ENCODE peak calls at places on chromosomes 1 and 21, in nine cellular contexts. U is left ventricle myocardium inferior, I is colonic mucosa, V is fibroblast of lung, W is lower lobe of right lung, D is esophagus squamous epithelium, R is mammary epithelial cell, K is GM23338, J is OCI-LY7. S is an unnamed sample. For H3K4me1, the result is how much of the 10 kb centered on the place peaks cover.

GRCh38 chr1:92961896-92962752 is 862 bp upstream of the DIPK1A start:
- DNase-seq in U (peak), I (peak), V (peak), W (no peak), D (no peak), R (peak), K (peak), J (peak), S (peak)

GRCh38 chr1:48581256-48581655 is 109.3 kb upstream of the SPATA6 start:
- DNase-seq in U (no peak), I (no peak), V (no peak), W (no peak), D (no peak), R (no peak), K (no peak), J (no peak), S (no peak)

GRCh38 chr1:184664042-184664659 is 90.5 kb downstream of the EDEM3 start:
- DNase-seq in U (peak), I (peak), V (peak), W (peak), D (no peak), R (peak), K (peak), J (no peak), S (peak)

GRCh38 chr1:240492832-240493440 is 119.0 kb downstream of the GREM2 start:
- DNase-seq in U (no peak), I (peak), V (peak), W (peak), D (no peak), R (no peak), K (peak), J (no peak), S (no peak)

GRCh38 chr1:28897789-28898188 is 16.6 kb upstream of the EPB41 start:
- DNase-seq in U (no peak), I (no peak), V (no peak), W (no peak), D (no peak), R (no peak), K (no peak), J (no peak), S (no peak)

GRCh38 chr1:20578062-20578461 is 10.8 kb upstream of the CDA start:
- DNase-seq in U (no peak), I (no peak), V (peak), W (no peak), D (no peak), R (peak), K (no peak), J (no peak), S (peak)

GRCh38 chr1:201258763-201259230 is 24.5 kb upstream of the PKP1 start:
- DNase-seq in U (no peak), I (no peak), V (no peak), W (no peak), D (no peak), R (no peak), K (no peak), J (no peak), S (no peak)

GRCh38 chr1:208209286-208209685 is 34.9 kb downstream of the PLXNA2 start:
- DNase-seq in U (no peak), I (no peak), V (no peak), W (no peak), D (no peak), R (peak), K (no peak), J (no peak), S (peak)

GRCh38 chr1:91553196-91553595 is 52.5 kb downstream of the CDC7 start:
- DNase-seq in U (no peak), I (no peak), V (peak), W (no peak), D (no peak), R (peak), K (no peak), J (no peak), S (no peak)

GRCh38 chr1:201119206-201119814 is 7.1 kb upstream of the CACNA1S start:
- DNase-seq in U (no peak), I (peak), V (peak), W (no peak), D (no peak), R (no peak), K (peak), J (peak), S (no peak)

GRCh38 chr1:11134352-11135266 is 34.9 kb upstream of the EXOSC10 start:
- DNase-seq in U (no peak), I (no peak), V (peak), W (no peak), D (no peak), R (peak), K (no peak), J (no peak), S (peak)

GRCh38 chr1:36771222-36771621 is 263.1 kb downstream of the GRIK3 start:
- DNase-seq in U (no peak), I (no peak), V (no peak), W (no peak), D (no peak), R (no peak), K (peak), J (no peak), S (no peak)

GRCh38 chr1:97365026-97365425 is 555.8 kb downstream of the DPYD start:
- DNase-seq in U (no peak), I (no peak), V (peak), W (no peak), D (no peak), R (peak), K (no peak), J (no peak), S (peak)

GRCh38 chr1:202237052-202237451 is 43.5 kb downstream of the LGR6 start:
- DNase-seq in U (no peak), I (no peak), V (no peak), W (no peak), D (no peak), R (peak), K (peak), J (peak), S (no peak)

GRCh38 chr1:27496604-27497155 is 6.7 kb upstream of the WASF2 start:
- DNase-seq in U (peak), I (no peak), V (peak), W (no peak), D (no peak), R (no peak), K (peak), J (no peak), S (no peak)

GRCh38 chr1:170831276-170831675 is 104.1 kb upstream of the MROH9 start:
- DNase-seq in U (no peak), I (no peak), V (no peak), W (no peak), D (no peak), R (no peak), K (no peak), J (no peak), S (no peak)

GRCh38 chr1:171623651-171624331 is 1.7 kb downstream of the MYOCOS start:
- DNase-seq in U (no peak), I (no peak), V (no peak), W (no peak), D (no peak), R (no peak), K (peak), J (no peak), S (no peak)

GRCh38 chr21:25956993-25957714 is 213.4 kb downstream of the APP start:
- DNase-seq in U (no peak), I (no peak), V (peak), W (no peak), D (no peak), R (peak), K (no peak), J (no peak), S (peak)

GRCh38 chr1:43861985-43862735 is 71.4 kb upstream of the ARTN start:
- DNase-seq in U (no peak), I (no peak), V (no peak), W (no peak), D (no peak), R (no peak), K (no peak), J (no peak), S (no peak)

GRCh38 chr1:81670286-81670685 is 130.4 kb upstream of the ADGRL2 start:
- DNase-seq in U (peak), I (peak), V (peak), W (peak), D (no peak), R (peak), K (no peak), J (no peak), S (peak)

GRCh38 chr1:7223334-7224080 is 438.3 kb downstream of the CAMTA1 start:
- DNase-seq in U (no peak), I (no peak), V (peak), W (no peak), D (no peak), R (peak), K (no peak), J (no peak), S (peak)

GRCh38 chr1:156592910-156593732 is 1.5 kb downstream of the NAXE start:
- DNase-seq in U (no peak), I (no peak), V (peak), W (no peak), D (no peak), R (no peak), K (no peak), J (peak), S (no peak)

GRCh38 chr1:198674009-198674408 is 35.2 kb downstream of the PTPRC start:
- DNase-seq in U (no peak), I (no peak), V (no peak), W (no peak), D (no peak), R (no peak), K (no peak), J (no peak), S (no peak)

GRCh38 chr1:36821386-36821785 is 212.9 kb downstream of the GRIK3 start:
- DNase-seq in U (no peak), I (no peak), V (no peak), W (no peak), D (no peak), R (no peak), K (no peak), J (no peak), S (no peak)

GRCh38 chr1:208857471-208857870 is 613.3 kb upstream of the PLXNA2 start:
- DNase-seq in U (no peak), I (no peak), V (no peak), W (no peak), D (no peak), R (no peak), K (no peak), J (no peak), S (peak)

GRCh38 chr1:45260244-45260643 is 53.8 kb upstream of the ZSWIM5 start:
- DNase-seq in U (no peak), I (no peak), V (no peak), W (no peak), D (no peak), R (no peak), K (no peak), J (no peak), S (no peak)

GRCh38 chr1:243638186-243638585 is 211.9 kb downstream of the AKT3 start:
- DNase-seq in U (no peak), I (no peak), V (no peak), W (no peak), D (no peak), R (no peak), K (no peak), J (no peak), S (no peak)
- TF ChIP-seq CTCF in U (no peak), I (no peak), V (no peak), W (no peak), D (no peak), R (no peak), K (no peak), J (no peak), S (no peak)

DNA sequence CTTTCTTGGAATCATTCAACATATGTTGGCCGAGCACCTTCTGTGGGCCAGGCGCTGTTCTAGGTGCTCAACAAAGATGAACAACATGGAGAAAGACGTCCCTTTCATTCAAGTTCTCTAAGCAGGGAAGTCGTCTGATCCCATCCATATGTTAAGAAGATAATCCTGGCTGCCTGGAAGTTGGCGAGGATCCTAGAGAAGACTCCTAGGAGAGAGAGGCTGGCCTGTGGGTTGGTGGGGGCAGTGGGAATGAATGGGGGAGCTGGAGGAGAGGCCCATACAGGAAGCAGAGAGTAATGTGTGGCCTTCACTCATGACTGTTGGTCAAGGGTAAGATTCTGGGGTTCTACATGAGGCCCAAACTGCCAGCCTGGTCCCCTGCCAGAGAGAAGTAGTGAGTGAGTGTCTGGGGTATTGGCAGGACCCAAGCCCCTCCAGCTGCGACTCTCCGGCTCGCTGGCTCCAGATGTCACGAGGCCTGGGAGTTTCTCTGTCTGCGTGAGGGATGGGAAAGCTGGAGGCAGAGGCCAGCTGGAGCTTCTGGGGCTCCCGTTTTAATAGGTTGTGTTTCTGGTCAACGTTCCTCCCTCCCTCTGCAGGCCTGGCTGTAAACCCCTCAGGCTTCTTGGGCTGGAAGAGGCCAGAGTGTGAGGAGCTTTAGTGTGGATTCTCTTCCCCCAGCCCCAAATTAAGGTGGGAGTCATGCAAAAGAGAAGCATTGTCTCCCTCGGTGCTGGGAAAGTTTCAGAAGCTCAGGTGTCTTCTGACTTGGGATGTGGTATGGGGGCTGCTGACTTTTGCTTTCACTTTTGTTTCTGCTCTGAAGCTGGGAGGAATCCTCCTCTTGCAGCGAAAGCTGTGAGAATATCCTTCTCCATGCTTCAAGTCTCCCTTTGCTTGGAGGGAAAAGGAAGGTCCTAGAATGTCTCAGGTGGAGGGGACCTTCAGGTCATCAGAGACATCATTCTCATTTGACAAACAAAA is 2.5 kb downstream of the TMEM51 start:
- DNase-seq in U (no peak), I (no peak), V (no peak), W (no peak), D (no peak), R (no peak), K (no peak), J (peak), S (no peak)
- H3K4me1 ChIP-seq in U (half or more), I (under half), V (under half), W (half or more), D (under half), R (under half), K (under half), J (under half), S (under half)

GRCh38 chr1:51663721-51664120 is 46.8 kb downstream of the OSBPL9 start:
- DNase-seq in U (no peak), I (no peak), V (no peak), W (no peak), D (no peak), R (no peak), K (no peak), J (no peak), S (no peak)

GRCh38 chr1:51664412-51665240 is 47.7 kb downstream of the OSBPL9 start:
- DNase-seq in U (no peak), I (no peak), V (peak), W (no peak), D (no peak), R (no peak), K (no peak), J (no peak), S (no peak)

GRCh38 chr1:51661081-51661518 is 44.2 kb downstream of the OSBPL9 start:
- DNase-seq in U (no peak), I (no peak), V (peak), W (no peak), D (no peak), R (peak), K (no peak), J (no peak), S (peak)

GRCh38 chr1:51663105-51663504 is 46.2 kb downstream of the OSBPL9 start:
- DNase-seq in U (no peak), I (no peak), V (peak), W (no peak), D (no peak), R (no peak), K (no peak), J (no peak), S (no peak)

DNA sequence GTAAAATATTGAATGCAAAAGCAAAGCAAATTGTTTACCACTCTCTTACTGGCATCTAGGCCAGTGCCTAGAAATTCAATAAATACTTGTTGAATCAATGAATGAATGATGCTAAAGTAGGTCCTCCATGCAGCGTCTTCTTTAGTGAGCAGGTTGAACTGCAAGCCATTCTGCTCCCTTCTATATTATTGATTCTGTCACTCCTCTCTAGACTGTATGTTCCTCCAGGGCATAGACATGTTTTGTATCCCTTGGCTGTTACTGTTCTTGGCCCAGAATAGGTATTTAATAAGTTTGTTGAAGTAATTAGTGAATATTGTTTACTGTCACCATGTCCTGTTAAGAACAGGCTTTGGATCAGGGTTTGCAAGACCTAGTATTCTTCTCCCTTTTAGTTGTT is 43.7 kb downstream of the OSBPL9 start:
- DNase-seq in U (no peak), I (no peak), V (no peak), W (no peak), D (no peak), R (no peak), K (no peak), J (no peak), S (no peak)
- H3K27ac ChIP-seq in U (peak), I (no peak), V (no peak), W (no peak), D (no peak), R (peak), K (no peak), J (no peak), S (no peak)

GRCh38 chr21:23899561-23899960 is 1707.7 kb downstream of the MRPL39 start:
- DNase-seq in U (no peak), I (no peak), V (no peak), W (no peak), D (no peak), R (no peak), K (no peak), J (no peak), S (no peak)

GRCh38 chr21:23900727-23901126 is 1706.6 kb downstream of the MRPL39 start:
- DNase-seq in U (no peak), I (no peak), V (no peak), W (no peak), D (no peak), R (no peak), K (no peak), J (no peak), S (no peak)
- TF ChIP-seq CTCF in U (no peak), I (no peak), V (no peak), W (no peak), D (no peak), R (no peak), K (no peak), J (no peak), S (no peak)

DNA sequence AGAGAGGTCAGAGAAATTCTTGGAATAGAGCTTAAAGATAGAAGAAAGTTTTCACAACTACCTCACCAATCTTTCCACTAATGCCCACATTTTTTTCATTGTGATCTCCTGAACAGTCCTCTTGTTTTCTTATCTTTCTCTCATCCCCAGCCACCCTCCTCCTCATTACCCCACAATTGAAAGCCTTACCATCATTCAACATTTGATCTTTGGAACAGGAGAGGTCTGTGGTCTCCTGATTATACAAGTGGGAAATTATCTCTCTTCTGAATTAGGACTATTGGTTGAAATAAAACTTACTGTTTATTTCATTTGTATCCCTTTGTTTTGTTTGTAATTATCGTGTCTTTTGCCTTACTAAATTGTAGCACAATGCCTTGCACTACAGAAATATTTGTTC is 29.6 kb downstream of the DNAH14 start:
- DNase-seq in U (no peak), I (no peak), V (no peak), W (no peak), D (no peak), R (no peak), K (no peak), J (no peak), S (no peak)
- H3K4me1 ChIP-seq in U (under half), I (under half), V (under half), W (under half), D (under half), R (under half), K (under half), J (under half), S (under half)

GRCh38 chr1:225746361-225747179 is 31.1 kb upstream of the SRP9 start:
- DNase-seq in U (peak), I (peak), V (peak), W (peak), D (no peak), R (peak), K (peak), J (no peak), S (peak)
- H3K27ac ChIP-seq in U (peak), I (peak), V (peak), W (peak), D (peak), R (peak), K (peak), J (no peak), S (peak)

GRCh38 chr1:1600861-1601563 is 1.1 kb upstream of the FNDC10 start:
- DNase-seq in U (no peak), I (no peak), V (no peak), W (no peak), D (no peak), R (no peak), K (no peak), J (no peak), S (no peak)

GRCh38 chr1:1598720-1599029 is 1.3 kb downstream of the FNDC10 start:
- DNase-seq in U (no peak), I (no peak), V (no peak), W (no peak), D (no peak), R (no peak), K (no peak), J (no peak), S (no peak)

GRCh38 chr1:1598051-1598719 is 1.8 kb downstream of the FNDC10 start:
- DNase-seq in U (no peak), I (no peak), V (no peak), W (no peak), D (no peak), R (no peak), K (no peak), J (no peak), S (no peak)

GRCh38 chr1:1599919-1600860 is at the start of gene FNDC10:
- DNase-seq in U (no peak), I (no peak), V (no peak), W (peak), D (no peak), R (no peak), K (peak), J (no peak), S (no peak)

GRCh38 chr1:1599030-1599916 is 662 bp downstream of the FNDC10 start:
- DNase-seq in U (no peak), I (no peak), V (peak), W (peak), D (no peak), R (peak), K (peak), J (peak), S (no peak)
- TF ChIP-seq CTCF in U (no peak), I (no peak), V (no peak), W (peak), D (no peak), R (no peak), K (peak), J (peak), S (peak)

GRCh38 chr1:9870572-9870971 is 39.5 kb downstream of the CTNNBIP1 start:
- DNase-seq in U (no peak), I (no peak), V (no peak), W (no peak), D (no peak), R (no peak), K (no peak), J (no peak), S (no peak)

GRCh38 chr1:9869831-9870251 is 40.2 kb downstream of the CTNNBIP1 start:
- DNase-seq in U (no peak), I (no peak), V (no peak), W (no peak), D (no peak), R (peak), K (no peak), J (no peak), S (peak)

GRCh38 chr1:9866836-9867235 is 43.1 kb upstream of the CLSTN1 start:
- DNase-seq in U (no peak), I (no peak), V (no peak), W (no peak), D (no peak), R (no peak), K (no peak), J (no peak), S (no peak)

GRCh38 chr1:9867408-9868243 is 42.4 kb downstream of the CTNNBIP1 start:
- DNase-seq in U (peak), I (peak), V (peak), W (peak), D (peak), R (peak), K (peak), J (peak), S (no peak)

GRCh38 chr1:9868244-9868590 is 41.9 kb downstream of the CTNNBIP1 start:
- DNase-seq in U (no peak), I (no peak), V (no peak), W (no peak), D (no peak), R (no peak), K (no peak), J (no peak), S (no peak)
- H3K4me1 ChIP-seq in U (under half), I (under half), V (under half), W (under half), D (under half), R (under half), K (under half), J (half or more), S (under half)